ENCODE peak calls at places on chromosomes 11 and 22, in eight cellular contexts. One of them, this sample, is unnamed.
A peak's percentile ranks its signal among the peaks of the same experiment; 100 is the strongest.

GRCh38 chr22:50215297-50216049 is 14.7 kb downstream of the SELENOO start:
- DNase-seq in mesenteric fat pad: no peak
- DNase-seq in CD4-positive, alpha-beta memory T cell: no peak
- DNase-seq in cardiac muscle cell: no peak
- DNase-seq in lower lobe of right lung: peak; percentile 38
- DNase-seq in GM13977: no peak
- DNase-seq in Calu3: no peak
- DNase-seq in NCI-H187: no peak
- DNase-seq in this sample: no peak

GRCh38 chr11:35962373-35963138 is 18.7 kb downstream of the LDLRAD3 start:
- DNase-seq in mesenteric fat pad: no peak
- DNase-seq in CD4-positive, alpha-beta memory T cell: no peak
- DNase-seq in cardiac muscle cell: no peak
- DNase-seq in lower lobe of right lung: no peak
- DNase-seq in GM13977: no peak
- DNase-seq in Calu3: no peak
- DNase-seq in NCI-H187: no peak
- DNase-seq in this sample: no peak

GRCh38 chr22:30538280-30538679 is 8.3 kb downstream of the SEC14L6 start:
- DNase-seq in mesenteric fat pad: no peak
- DNase-seq in CD4-positive, alpha-beta memory T cell: no peak
- DNase-seq in cardiac muscle cell: no peak
- DNase-seq in lower lobe of right lung: no peak
- DNase-seq in GM13977: no peak
- DNase-seq in Calu3: no peak
- DNase-seq in NCI-H187: no peak
- DNase-seq in this sample: no peak

GRCh38 chr11:12508151-12508740 is 130.9 kb downstream of the PARVA start:
- DNase-seq in mesenteric fat pad: no peak
- DNase-seq in CD4-positive, alpha-beta memory T cell: no peak
- DNase-seq in cardiac muscle cell: no peak
- DNase-seq in lower lobe of right lung: no peak
- DNase-seq in GM13977: no peak
- DNase-seq in Calu3: no peak
- DNase-seq in NCI-H187: no peak
- DNase-seq in this sample: no peak

GRCh38 chr11:15843309-15843857 is 513.0 kb downstream of the SOX6 start:
- DNase-seq in mesenteric fat pad: no peak
- DNase-seq in CD4-positive, alpha-beta memory T cell: no peak
- DNase-seq in cardiac muscle cell: no peak
- DNase-seq in lower lobe of right lung: no peak
- DNase-seq in GM13977: no peak
- DNase-seq in Calu3: peak; percentile 43
- DNase-seq in NCI-H187: no peak
- DNase-seq in this sample: no peak

GRCh38 chr11:67303132-67303988 is at the start of gene SSH3:
- DNase-seq in mesenteric fat pad: peak; percentile 92
- DNase-seq in CD4-positive, alpha-beta memory T cell: peak; percentile 19
- DNase-seq in cardiac muscle cell: peak; percentile 80
- DNase-seq in lower lobe of right lung: peak; percentile 92
- DNase-seq in GM13977: no peak
- DNase-seq in Calu3: peak; percentile 90
- DNase-seq in NCI-H187: peak; percentile 7
- DNase-seq in this sample: peak; percentile 94

GRCh38 chr11:62399172-62399867 is 19.5 kb upstream of the SCGB1A1 start:
- DNase-seq in mesenteric fat pad: no peak
- DNase-seq in CD4-positive, alpha-beta memory T cell: no peak
- DNase-seq in cardiac muscle cell: no peak
- DNase-seq in lower lobe of right lung: no peak
- DNase-seq in GM13977: no peak
- DNase-seq in Calu3: no peak
- DNase-seq in NCI-H187: no peak
- DNase-seq in this sample: no peak

GRCh38 chr11:59141673-59142460 is 789 bp upstream of the FAM111A start:
- DNase-seq in mesenteric fat pad: no peak
- DNase-seq in CD4-positive, alpha-beta memory T cell: no peak
- DNase-seq in cardiac muscle cell: no peak
- DNase-seq in lower lobe of right lung: no peak
- DNase-seq in GM13977: no peak
- DNase-seq in Calu3: no peak
- DNase-seq in NCI-H187: no peak
- DNase-seq in this sample: no peak

GRCh38 chr11:112318661-112319060 is 58.0 kb upstream of the PLET1 start:
- DNase-seq in mesenteric fat pad: no peak
- DNase-seq in CD4-positive, alpha-beta memory T cell: no peak
- DNase-seq in cardiac muscle cell: no peak
- DNase-seq in lower lobe of right lung: no peak
- DNase-seq in GM13977: no peak
- DNase-seq in Calu3: no peak
- DNase-seq in NCI-H187: no peak
- DNase-seq in this sample: no peak

GRCh38 chr11:70689764-70690163 is 291.4 kb downstream of the CTTN start:
- DNase-seq in mesenteric fat pad: no peak
- DNase-seq in CD4-positive, alpha-beta memory T cell: no peak
- DNase-seq in cardiac muscle cell: no peak
- DNase-seq in lower lobe of right lung: no peak
- DNase-seq in GM13977: no peak
- DNase-seq in Calu3: no peak
- DNase-seq in NCI-H187: no peak
- DNase-seq in this sample: no peak

GRCh38 chr11:26951849-26952515 is 41.9 kb upstream of the FIBIN start:
- DNase-seq in mesenteric fat pad: no peak
- DNase-seq in CD4-positive, alpha-beta memory T cell: no peak
- DNase-seq in cardiac muscle cell: no peak
- DNase-seq in lower lobe of right lung: no peak
- DNase-seq in GM13977: no peak
- DNase-seq in Calu3: no peak
- DNase-seq in NCI-H187: no peak
- DNase-seq in this sample: no peak

GRCh38 chr22:46052801-46053562 is 76.0 kb upstream of the WNT7B start:
- DNase-seq in mesenteric fat pad: peak; percentile 90
- DNase-seq in CD4-positive, alpha-beta memory T cell: no peak
- DNase-seq in cardiac muscle cell: no peak
- DNase-seq in lower lobe of right lung: peak; percentile 72
- DNase-seq in GM13977: no peak
- DNase-seq in Calu3: peak; percentile 52
- DNase-seq in NCI-H187: no peak
- DNase-seq in this sample: peak; percentile 78

GRCh38 chr11:73281201-73281741 is 9.1 kb downstream of the P2RY6 start:
- DNase-seq in mesenteric fat pad: no peak
- DNase-seq in CD4-positive, alpha-beta memory T cell: no peak
- DNase-seq in cardiac muscle cell: no peak
- DNase-seq in lower lobe of right lung: no peak
- DNase-seq in GM13977: no peak
- DNase-seq in Calu3: no peak
- DNase-seq in NCI-H187: no peak
- DNase-seq in this sample: peak; percentile 72

GRCh38 chr11:114846040-114846791 is 167.9 kb downstream of the NXPE2 start:
- DNase-seq in mesenteric fat pad: no peak
- DNase-seq in CD4-positive, alpha-beta memory T cell: no peak
- DNase-seq in cardiac muscle cell: no peak
- DNase-seq in lower lobe of right lung: no peak
- DNase-seq in GM13977: no peak
- DNase-seq in Calu3: no peak
- DNase-seq in NCI-H187: no peak
- DNase-seq in this sample: peak; percentile 76

GRCh38 chr22:38270091-38270972 is 2.5 kb downstream of the TMEM184B start:
- DNase-seq in mesenteric fat pad: no peak
- DNase-seq in CD4-positive, alpha-beta memory T cell: no peak
- DNase-seq in cardiac muscle cell: no peak
- DNase-seq in lower lobe of right lung: no peak
- DNase-seq in GM13977: no peak
- DNase-seq in Calu3: no peak
- DNase-seq in NCI-H187: no peak
- DNase-seq in this sample: no peak

GRCh38 chr22:20966883-20967696 is at the start of gene AIFM3:
- DNase-seq in mesenteric fat pad: no peak
- DNase-seq in CD4-positive, alpha-beta memory T cell: no peak
- DNase-seq in cardiac muscle cell: no peak
- DNase-seq in lower lobe of right lung: no peak
- DNase-seq in GM13977: no peak
- DNase-seq in Calu3: no peak
- DNase-seq in NCI-H187: no peak
- DNase-seq in this sample: no peak

GRCh38 chr11:100932474-100933100 is 197.0 kb downstream of the PGR start:
- DNase-seq in mesenteric fat pad: no peak
- DNase-seq in CD4-positive, alpha-beta memory T cell: no peak
- DNase-seq in cardiac muscle cell: no peak
- DNase-seq in lower lobe of right lung: no peak
- DNase-seq in GM13977: peak; percentile 19
- DNase-seq in Calu3: no peak
- DNase-seq in NCI-H187: no peak
- DNase-seq in this sample: no peak

GRCh38 chr11:103803062-103803461 is 233.4 kb upstream of the DDI1 start:
- DNase-seq in mesenteric fat pad: no peak
- DNase-seq in CD4-positive, alpha-beta memory T cell: no peak
- DNase-seq in cardiac muscle cell: no peak
- DNase-seq in lower lobe of right lung: no peak
- DNase-seq in GM13977: no peak
- DNase-seq in Calu3: no peak
- DNase-seq in NCI-H187: no peak
- DNase-seq in this sample: no peak

GRCh38 chr11:37092487-37092886 is 494.5 kb upstream of the RAG2 start:
- DNase-seq in mesenteric fat pad: no peak
- DNase-seq in CD4-positive, alpha-beta memory T cell: no peak
- DNase-seq in cardiac muscle cell: no peak
- DNase-seq in lower lobe of right lung: no peak
- DNase-seq in GM13977: no peak
- DNase-seq in Calu3: no peak
- DNase-seq in NCI-H187: no peak
- DNase-seq in this sample: no peak

GRCh38 chr11:72221386-72221785 is 3.2 kb upstream of the INPPL1 start:
- DNase-seq in mesenteric fat pad: peak; percentile 78
- DNase-seq in CD4-positive, alpha-beta memory T cell: no peak
- DNase-seq in cardiac muscle cell: no peak
- DNase-seq in lower lobe of right lung: no peak
- DNase-seq in GM13977: peak; percentile 7
- DNase-seq in Calu3: no peak
- DNase-seq in NCI-H187: no peak
- DNase-seq in this sample: no peak

GRCh38 chr11:103798029-103798428 is 238.4 kb upstream of the DDI1 start:
- DNase-seq in mesenteric fat pad: no peak
- DNase-seq in CD4-positive, alpha-beta memory T cell: no peak
- DNase-seq in cardiac muscle cell: no peak
- DNase-seq in lower lobe of right lung: no peak
- DNase-seq in GM13977: no peak
- DNase-seq in Calu3: no peak
- DNase-seq in NCI-H187: no peak
- DNase-seq in this sample: no peak

GRCh38 chr11:95791385-95792033 is 1.2 kb downstream of the CEP57 start:
- DNase-seq in mesenteric fat pad: no peak
- DNase-seq in CD4-positive, alpha-beta memory T cell: no peak
- DNase-seq in cardiac muscle cell: no peak
- DNase-seq in lower lobe of right lung: no peak
- DNase-seq in GM13977: no peak
- DNase-seq in Calu3: no peak
- DNase-seq in NCI-H187: no peak
- DNase-seq in this sample: no peak

GRCh38 chr11:124759268-124760204 is 2.6 kb downstream of the ESAM start:
- DNase-seq in mesenteric fat pad: no peak
- DNase-seq in CD4-positive, alpha-beta memory T cell: no peak
- DNase-seq in cardiac muscle cell: peak; percentile 22
- DNase-seq in lower lobe of right lung: no peak
- DNase-seq in GM13977: peak; percentile 65
- DNase-seq in Calu3: no peak
- DNase-seq in NCI-H187: no peak
- DNase-seq in this sample: peak; percentile 86

GRCh38 chr22:41181349-41182241 is 23.5 kb upstream of the L3MBTL2 start:
- DNase-seq in mesenteric fat pad: peak; percentile 55
- DNase-seq in CD4-positive, alpha-beta memory T cell: no peak
- DNase-seq in cardiac muscle cell: no peak
- DNase-seq in lower lobe of right lung: no peak
- DNase-seq in GM13977: no peak
- DNase-seq in Calu3: peak; percentile 25
- DNase-seq in NCI-H187: no peak
- DNase-seq in this sample: no peak

GRCh38 chr11:71080239-71081097 is 171.9 kb downstream of the SHANK2 start:
- DNase-seq in mesenteric fat pad: no peak
- DNase-seq in CD4-positive, alpha-beta memory T cell: no peak
- DNase-seq in cardiac muscle cell: peak; percentile 77
- DNase-seq in lower lobe of right lung: peak; percentile 58
- DNase-seq in GM13977: peak; percentile 77
- DNase-seq in Calu3: peak; percentile 59
- DNase-seq in NCI-H187: peak; percentile 69
- DNase-seq in this sample: no peak

GRCh38 chr11:19978668-19979518 is 181.4 kb downstream of the DBX1 start:
- DNase-seq in mesenteric fat pad: no peak
- DNase-seq in CD4-positive, alpha-beta memory T cell: no peak
- DNase-seq in cardiac muscle cell: no peak
- DNase-seq in lower lobe of right lung: peak; percentile 51
- DNase-seq in GM13977: peak; percentile 34
- DNase-seq in Calu3: peak; percentile 61
- DNase-seq in NCI-H187: no peak
- DNase-seq in this sample: no peak

GRCh38 chr22:27768027-27768640 is 33.4 kb downstream of the MN1 start:
- DNase-seq in mesenteric fat pad: no peak
- DNase-seq in CD4-positive, alpha-beta memory T cell: no peak
- DNase-seq in cardiac muscle cell: no peak
- DNase-seq in lower lobe of right lung: no peak
- DNase-seq in GM13977: no peak
- DNase-seq in Calu3: no peak
- DNase-seq in NCI-H187: no peak
- DNase-seq in this sample: no peak

This sample was measured in cardiac septum.